ENCODE peak calls at places on chromosomes 13 and 19, in four cellular contexts. C, O, Z and J are unnamed samples.

GRCh38 chr19:4064551-4065260 is 2.0 kb downstream of the ZBTB7A start:
- DNase-seq in C (peak), O (no peak), Z (peak), J (peak)

GRCh38 chr13:26324294-26324693 is 70.4 kb downstream of the CDK8 start:
- DNase-seq in C (no peak), O (no peak), Z (no peak), J (no peak)

GRCh38 chr19:8596168-8596567 is 14.3 kb downstream of the ADAMTS10 start:
- DNase-seq in C (no peak), O (no peak), Z (no peak), J (no peak)

GRCh38 chr13:38086721-38087120 is 217.1 kb upstream of the TRPC4 start:
- DNase-seq in C (no peak), O (no peak), Z (no peak), J (no peak)

GRCh38 chr19:48419158-48419920 is 25.9 kb downstream of the GRIN2D start:
- DNase-seq in C (peak), O (no peak), Z (peak), J (peak)

GRCh38 chr13:110562696-110563462 is 1.4 kb upstream of the RAB20 start:
- DNase-seq in C (no peak), O (no peak), Z (no peak), J (no peak)

GRCh38 chr19:54172764-54173699 is at the start of gene TMC4:
- DNase-seq in C (no peak), O (peak), Z (peak), J (no peak)

GRCh38 chr19:45218887-45219780 is 26.1 kb downstream of the EXOC3L2 start:
- DNase-seq in C (no peak), O (no peak), Z (no peak), J (no peak)

GRCh38 chr13:71303144-71303543 is 563.9 kb downstream of the DACH1 start:
- DNase-seq in C (no peak), O (no peak), Z (no peak), J (no peak)
- TF ChIP-seq CTCF in C (no peak), O (peak), Z (no peak), J (no peak)

GRCh38 chr13:74040200-74040599 is 94.0 kb downstream of the KLF12 start:
- DNase-seq in C (no peak), O (peak), Z (peak), J (peak)
- TF ChIP-seq CTCF in C (no peak), O (peak), Z (no peak), J (peak)

DNA sequence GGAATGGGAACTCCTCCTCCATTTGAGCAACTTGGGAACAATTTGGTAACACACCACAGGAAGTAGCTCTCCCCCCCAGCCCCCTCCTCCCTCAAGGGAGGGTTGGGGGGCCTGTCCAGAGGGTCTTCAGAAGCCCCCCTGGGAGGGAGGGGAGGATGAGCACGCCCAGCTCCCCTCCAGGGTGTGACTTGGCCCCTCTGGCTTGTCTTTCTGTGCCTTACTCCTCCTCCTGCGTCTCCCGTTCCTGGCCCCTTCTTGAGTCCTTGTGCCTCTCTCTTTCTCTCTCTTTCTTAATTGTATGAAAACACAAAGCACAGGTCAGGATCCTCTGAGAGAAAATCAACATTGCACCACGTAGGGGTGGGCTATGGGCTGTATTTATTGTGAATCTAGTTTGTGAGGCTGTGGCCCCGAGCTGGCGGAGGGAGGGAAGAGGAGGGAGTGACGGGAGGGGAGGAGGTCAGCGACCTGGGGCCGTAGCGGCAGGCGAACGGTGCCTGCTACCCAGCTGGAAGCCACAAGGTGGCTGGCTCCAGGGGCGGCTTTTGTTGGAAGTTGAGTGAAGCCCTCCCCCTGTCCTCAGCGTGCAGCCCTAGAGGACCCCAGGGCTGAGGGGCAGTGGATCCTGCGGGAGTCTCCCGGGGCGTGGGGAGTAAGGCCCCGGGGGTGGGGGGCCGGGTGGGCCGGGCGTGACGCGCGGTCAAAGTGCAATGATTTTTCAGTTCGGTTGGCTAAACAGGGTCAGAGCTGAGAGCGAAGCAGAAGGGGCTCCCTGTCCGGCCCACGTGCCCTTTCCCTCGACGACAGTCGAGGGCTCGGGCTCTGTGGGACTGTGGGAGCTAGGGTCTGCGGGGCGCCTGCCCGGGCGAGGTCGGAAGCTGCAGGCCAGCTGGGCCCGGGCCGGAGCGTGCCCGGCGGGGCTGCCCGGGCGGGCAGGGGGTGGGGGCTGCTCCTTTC is 6.4 kb downstream of the LYL1 start:
- DNase-seq in C (peak), O (no peak), Z (no peak), J (peak)
- TF ChIP-seq CTCF in C (no peak), O (peak), Z (no peak), J (peak)

GRCh38 chr19:29045708-29046107 is 167.2 kb downstream of the UQCRFS1 start:
- DNase-seq in C (no peak), O (no peak), Z (no peak), J (no peak)

GRCh38 chr19:29044037-29044436 is 168.9 kb downstream of the UQCRFS1 start:
- DNase-seq in C (no peak), O (no peak), Z (no peak), J (no peak)

GRCh38 chr19:29040291-29040690 is 172.7 kb downstream of the UQCRFS1 start:
- DNase-seq in C (peak), O (no peak), Z (no peak), J (no peak)

GRCh38 chr19:29040951-29041350 is 172.0 kb downstream of the UQCRFS1 start:
- DNase-seq in C (no peak), O (no peak), Z (no peak), J (no peak)

DNA sequence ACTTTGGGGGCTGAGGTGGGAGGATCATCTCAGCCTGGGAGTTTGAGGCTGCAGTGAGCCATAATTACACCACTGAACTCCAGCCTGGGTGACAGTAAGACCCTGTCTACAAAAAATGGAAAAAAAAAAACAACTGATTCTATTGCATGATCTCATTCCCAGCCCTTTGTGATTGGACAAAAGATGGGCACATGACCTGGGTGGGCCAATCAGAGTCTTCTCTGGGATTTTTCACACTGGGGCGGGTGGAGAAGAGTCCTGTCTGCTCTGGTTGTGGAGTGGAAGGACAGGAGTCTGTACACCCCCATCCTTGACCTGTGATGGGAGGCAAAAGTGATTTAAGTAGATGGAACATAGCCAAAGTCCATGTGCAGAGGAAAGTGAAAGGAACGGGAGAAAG is 170.5 kb downstream of the UQCRFS1 start:
- DNase-seq in C (no peak), O (no peak), Z (no peak), J (no peak)
- TF ChIP-seq CTCF in C (no peak), O (no peak), Z (no peak), J (no peak)

DNA sequence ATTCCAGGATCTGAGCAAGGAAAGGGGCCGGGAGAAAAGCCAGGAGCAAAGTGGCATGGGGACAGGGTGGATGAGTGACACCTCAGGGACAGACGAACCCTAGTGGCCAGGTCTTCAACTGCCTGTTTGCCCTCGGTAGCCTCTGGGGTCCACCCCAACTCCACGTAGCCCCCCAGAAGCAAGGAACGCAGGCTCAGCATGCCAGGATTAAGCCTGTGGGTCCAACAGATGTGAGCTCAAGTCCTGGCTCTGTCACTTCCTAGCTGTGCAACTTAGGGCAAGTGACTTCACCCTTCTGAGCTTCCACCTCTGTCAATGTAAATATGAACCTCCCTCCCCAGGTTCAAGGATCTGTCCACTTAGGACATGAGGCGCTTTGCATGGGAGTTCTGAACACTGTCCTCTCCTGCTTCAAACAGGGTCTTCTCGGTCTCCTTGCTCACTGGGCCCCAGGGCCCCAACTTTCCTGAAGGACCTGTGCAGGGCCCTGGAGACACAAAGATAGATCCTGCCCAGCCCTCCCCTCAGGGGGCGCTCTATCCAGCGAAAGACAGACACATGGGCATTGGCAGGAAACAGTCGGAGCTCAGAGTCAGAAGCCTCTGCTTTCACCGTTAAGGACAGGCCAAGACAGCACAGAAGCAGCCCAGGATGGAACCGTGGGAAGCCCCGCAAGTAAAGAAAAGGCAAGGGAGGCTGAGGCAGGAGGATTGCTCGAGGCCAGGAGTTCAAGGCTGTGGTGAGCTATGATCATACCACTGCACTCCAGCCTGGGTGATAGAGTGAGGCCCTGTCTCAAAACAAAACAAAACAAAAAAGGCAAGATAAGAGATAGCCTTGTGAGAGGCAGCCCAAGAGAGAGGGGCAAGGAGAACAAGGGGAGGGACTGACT is 13.2 kb downstream of the SYDE1 start:
- DNase-seq in C (no peak), O (no peak), Z (no peak), J (no peak)
- TF ChIP-seq CTCF in C (no peak), O (no peak), Z (no peak), J (no peak)

GRCh38 chr19:46571495-46571894 is 29.6 kb upstream of the CALM3 start:
- DNase-seq in C (no peak), O (peak), Z (peak), J (peak)
- TF ChIP-seq CTCF in C (no peak), O (peak), Z (no peak), J (no peak)